ENCODE peak calls at places on chromosomes 13 and 19, in six cellular contexts. One of them, this sample, is unnamed.

GRCh38 chr13:113021391-113021790 is 52.4 kb downstream of the MCF2L start:
- DNase-seq in EL: no peak
- DNase-seq in foreskin fibroblast: no peak
- DNase-seq in body of pancreas: no peak
- DNase-seq in NCI-H345: no peak
- DNase-seq in neural crest cell: no peak
- DNase-seq in this sample: no peak

GRCh38 chr13:99465454-99465853 is 35.8 kb upstream of the TM9SF2 start:
- DNase-seq in EL: no peak
- DNase-seq in foreskin fibroblast: no peak
- DNase-seq in body of pancreas: no peak
- DNase-seq in NCI-H345: peak
- DNase-seq in neural crest cell: no peak
- DNase-seq in this sample: no peak

GRCh38 chr13:46295531-46296464 is 84.1 kb downstream of the LRRC63 start:
- DNase-seq in EL: peak
- DNase-seq in foreskin fibroblast: peak
- DNase-seq in body of pancreas: peak
- DNase-seq in NCI-H345: no peak
- DNase-seq in neural crest cell: no peak
- DNase-seq in this sample: peak

GRCh38 chr13:27200413-27201066 is 28.9 kb upstream of the USP12 start:
- DNase-seq in EL: no peak
- DNase-seq in foreskin fibroblast: no peak
- DNase-seq in body of pancreas: no peak
- DNase-seq in NCI-H345: no peak
- DNase-seq in neural crest cell: no peak
- DNase-seq in this sample: no peak

GRCh38 chr13:30865131-30866009 is 40.7 kb upstream of the MEDAG start:
- DNase-seq in EL: peak
- DNase-seq in foreskin fibroblast: peak
- DNase-seq in body of pancreas: peak
- DNase-seq in NCI-H345: peak
- DNase-seq in neural crest cell: peak
- DNase-seq in this sample: peak

GRCh38 chr19:3606690-3607289 is at the start of gene TBXA2R:
- DNase-seq in EL: peak
- DNase-seq in foreskin fibroblast: peak
- DNase-seq in body of pancreas: peak
- DNase-seq in NCI-H345: peak
- DNase-seq in neural crest cell: no peak
- DNase-seq in this sample: peak

GRCh38 chr13:65143920-65144319 is 2086.2 kb downstream of the PCDH9 start:
- DNase-seq in EL: no peak
- DNase-seq in foreskin fibroblast: no peak
- DNase-seq in body of pancreas: no peak
- DNase-seq in NCI-H345: no peak
- DNase-seq in neural crest cell: no peak
- DNase-seq in this sample: no peak

GRCh38 chr13:113161433-113161832 is 3.0 kb downstream of the PROZ start:
- DNase-seq in EL: no peak
- DNase-seq in foreskin fibroblast: no peak
- DNase-seq in body of pancreas: no peak
- DNase-seq in NCI-H345: no peak
- DNase-seq in neural crest cell: no peak
- DNase-seq in this sample: no peak

GRCh38 chr13:38417727-38418126 is 68.1 kb downstream of the UFM1 start:
- DNase-seq in EL: peak
- DNase-seq in foreskin fibroblast: peak
- DNase-seq in body of pancreas: no peak
- DNase-seq in NCI-H345: no peak
- DNase-seq in neural crest cell: no peak
- DNase-seq in this sample: peak